ENCODE peak calls at places on chromosome 22, in eight cellular contexts. R is transverse colon; T is CD8-positive, alpha-beta T cell; V is HCT116; E is lung; S is bronchial epithelial cell; H is pancreas; L is cardiac muscle cell. P is an unnamed sample. For H3K36me3, the result is how much of the 10 kb centered on the place peaks cover.

GRCh38 chr22:47600791-47601400 is 838.4 kb downstream of the TBC1D22A start:
- DNase-seq in R (no peak), T (no peak), V (no peak), E (no peak), S (no peak), H (no peak), L (no peak), P (no peak)

GRCh38 chr22:49645257-49645656 is 182.4 kb downstream of the BRD1 start:
- DNase-seq in R (no peak), T (no peak), V (no peak), E (no peak), S (no peak), H (no peak), L (no peak), P (no peak)

GRCh38 chr22:47847281-47847890 is 1084.9 kb downstream of the TBC1D22A start:
- DNase-seq in R (no peak), T (no peak), V (no peak), E (peak), S (no peak), H (no peak), L (no peak), P (no peak)

GRCh38 chr22:27987557-27987956 is 68.5 kb upstream of the PITPNB start:
- DNase-seq in R (no peak), T (no peak), V (no peak), E (no peak), S (no peak), H (no peak), L (peak), P (peak)

GRCh38 chr22:46546466-46547178 is 9.2 kb upstream of the CELSR1 start:
- DNase-seq in R (no peak), T (no peak), V (no peak), E (peak), S (no peak), H (no peak), L (peak), P (peak)

GRCh38 chr22:17785185-17786184 is 11.2 kb upstream of the BID start:
- DNase-seq in R (peak), T (peak), V (peak), E (peak), S (peak), H (peak), L (peak), P (no peak)

GRCh38 chr22:34067031-34067430 is 146.8 kb upstream of the LARGE1 start:
- DNase-seq in R (no peak), T (no peak), V (no peak), E (no peak), S (no peak), H (no peak), L (no peak), P (no peak)

GRCh38 chr22:44125421-44125820 is 55.3 kb upstream of the PARVG start:
- DNase-seq in R (no peak), T (no peak), V (no peak), E (no peak), S (no peak), H (no peak), L (no peak), P (no peak)

GRCh38 chr22:27237342-27237741 is 564.2 kb downstream of the MN1 start:
- DNase-seq in R (no peak), T (no peak), V (no peak), E (no peak), S (no peak), H (no peak), L (no peak), P (no peak)

GRCh38 chr22:44732017-44732561 is 20.3 kb upstream of the ARHGAP8 start:
- DNase-seq in R (no peak), T (no peak), V (no peak), E (no peak), S (no peak), H (peak), L (no peak), P (no peak)

GRCh38 chr22:40176921-40177737 is 596 bp upstream of the TNRC6B start:
- DNase-seq in R (peak), T (peak), V (no peak), E (no peak), S (peak), H (peak), L (peak), P (peak)

GRCh38 chr22:40238425-40239344 is 61.0 kb downstream of the TNRC6B start:
- DNase-seq in R (no peak), T (no peak), V (no peak), E (no peak), S (peak), H (no peak), L (peak), P (peak)

GRCh38 chr22:33796494-33796893 is 123.8 kb downstream of the LARGE1 start:
- DNase-seq in R (no peak), T (no peak), V (no peak), E (no peak), S (no peak), H (no peak), L (no peak), P (no peak)

GRCh38 chr22:37334461-37334858 is 52.2 kb downstream of the CYTH4 start:
- DNase-seq in R (no peak), T (no peak), V (no peak), E (no peak), S (no peak), H (peak), L (no peak), P (no peak)

GRCh38 chr22:16601437-16602223 is 9.0 kb upstream of the CCT8L2 start:
- DNase-seq in R (no peak), T (no peak), V (no peak), E (no peak), S (no peak), H (no peak), L (no peak), P (no peak)

GRCh38 chr22:37317698-37318210 is 35.4 kb downstream of the CYTH4 start:
- DNase-seq in R (no peak), T (no peak), V (no peak), E (no peak), S (peak), H (no peak), L (no peak), P (no peak)

GRCh38 chr22:25057013-25057881 is 104.7 kb downstream of the KIAA1671 start:
- DNase-seq in R (peak), T (peak), V (peak), E (peak), S (peak), H (peak), L (peak), P (peak)

GRCh38 chr22:22230438-22230837 is 14.1 kb upstream of the VPREB1 start:
- DNase-seq in R (no peak), T (no peak), V (no peak), E (no peak), S (no peak), H (no peak), L (no peak), P (no peak)

GRCh38 chr22:22239311-22239939 is 5.2 kb upstream of the VPREB1 start:
- DNase-seq in R (no peak), T (no peak), V (no peak), E (no peak), S (no peak), H (no peak), L (no peak), P (no peak)

GRCh38 chr22:22233081-22233480 is 11.5 kb upstream of the VPREB1 start:
- DNase-seq in R (no peak), T (no peak), V (no peak), E (no peak), S (no peak), H (no peak), L (no peak), P (no peak)

GRCh38 chr22:22237521-22237920 is 7.1 kb upstream of the VPREB1 start:
- DNase-seq in R (no peak), T (no peak), V (no peak), E (no peak), S (no peak), H (no peak), L (no peak), P (no peak)

GRCh38 chr22:22235564-22235963 is 9.0 kb upstream of the VPREB1 start:
- DNase-seq in R (peak), T (peak), V (no peak), E (no peak), S (peak), H (no peak), L (peak), P (no peak)
- TF ChIP-seq CTCF in R (peak), T (peak), V (peak), E (no peak), S (peak), H (no peak), L (peak), P (peak)

GRCh38 chr22:42396621-42397331 is 35.4 kb downstream of the NFAM1 start:
- DNase-seq in R (peak), T (no peak), V (peak), E (no peak), S (peak), H (peak), L (no peak), P (no peak)
- H3K4me3 ChIP-seq in R (no peak), T (no peak), V (no peak), E (no peak), S (no peak), H (no peak), L (no peak), P (no peak)

GRCh38 chr22:29385748-29386147 is 2.6 kb downstream of the AP1B1 start:
- DNase-seq in R (peak), T (no peak), V (no peak), E (no peak), S (peak), H (no peak), L (no peak), P (no peak)
- H3K36me3 ChIP-seq in R (under half), T (under half), V (under half), E (under half), S (under half), H (under half), L (under half), P (under half)

DNA sequence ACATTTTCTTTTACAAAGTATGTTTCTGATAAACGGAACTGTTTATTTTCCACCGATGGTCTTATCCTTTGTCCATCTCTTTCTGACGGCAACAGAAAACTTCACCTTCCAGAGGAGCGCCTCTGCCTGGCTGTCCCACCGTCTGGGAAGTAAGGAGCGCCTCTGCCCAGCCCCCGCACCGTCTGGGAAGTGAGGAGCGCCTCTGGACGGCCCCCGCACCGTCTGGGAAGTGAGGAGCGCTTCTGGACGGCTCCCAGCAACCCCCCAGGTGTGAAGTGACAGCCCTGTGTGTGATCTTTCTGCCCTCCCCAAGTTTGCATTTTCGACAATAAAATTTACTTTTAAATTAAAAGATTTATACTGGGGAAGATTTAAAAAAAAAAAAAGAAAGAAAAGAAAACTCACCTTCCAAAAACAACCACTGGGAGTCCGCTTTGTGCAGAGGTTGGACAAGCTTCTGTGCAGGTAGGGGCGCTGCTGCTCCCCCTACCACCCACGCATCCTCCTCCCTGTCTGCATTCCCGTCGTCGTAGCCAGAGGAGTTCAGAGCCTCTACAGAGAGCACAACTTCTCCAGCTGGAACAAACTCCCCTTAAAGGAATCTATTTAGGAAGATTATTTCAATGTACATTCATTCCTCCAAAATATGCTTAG is 1.0 kb upstream of the APOBEC3B start:
- DNase-seq in R (peak), T (no peak), V (peak), E (no peak), S (peak), H (peak), L (peak), P (no peak)
- TF ChIP-seq CTCF in R (peak), T (no peak), V (peak), E (peak), S (peak), H (peak), L (peak), P (peak)

DNA sequence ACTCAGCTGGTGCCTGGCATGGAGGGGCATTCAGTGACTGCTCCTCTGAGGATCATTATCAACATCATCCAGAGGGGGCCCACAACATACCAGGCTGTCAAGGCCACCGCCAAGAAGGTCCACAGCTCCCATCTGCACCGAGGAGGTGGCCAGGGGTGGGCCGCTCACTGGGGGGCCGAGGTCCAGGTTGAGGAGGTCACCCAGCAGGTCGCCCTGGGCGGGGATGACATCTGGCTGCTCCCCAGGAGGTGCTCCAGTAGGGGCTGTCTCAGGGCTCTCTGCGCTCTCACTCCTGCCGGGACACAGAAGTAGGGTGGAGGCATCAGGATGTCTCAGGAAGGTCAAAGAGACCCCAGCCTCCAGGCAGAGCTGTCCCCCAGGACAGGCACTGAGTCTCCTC is 25.1 kb upstream of the RASL10A start:
- DNase-seq in R (no peak), T (no peak), V (no peak), E (no peak), S (no peak), H (peak), L (no peak), P (no peak)
- H3K4me3 ChIP-seq in R (no peak), T (no peak), V (no peak), E (no peak), S (no peak), H (no peak), L (no peak), P (no peak)

GRCh38 chr22:30338802-30339201 is 12.1 kb upstream of the TBC1D10A start:
- DNase-seq in R (no peak), T (no peak), V (no peak), E (no peak), S (no peak), H (peak), L (no peak), P (no peak)

GRCh38 chr22:30334601-30335000 is 7.9 kb upstream of the TBC1D10A start:
- DNase-seq in R (no peak), T (no peak), V (no peak), E (no peak), S (no peak), H (no peak), L (no peak), P (no peak)

GRCh38 chr22:30335236-30335635 is 8.5 kb upstream of the TBC1D10A start:
- DNase-seq in R (no peak), T (no peak), V (no peak), E (no peak), S (no peak), H (no peak), L (no peak), P (no peak)

GRCh38 chr22:30337461-30337778 is 10.7 kb upstream of the TBC1D10A start:
- DNase-seq in R (no peak), T (no peak), V (no peak), E (no peak), S (no peak), H (no peak), L (no peak), P (no peak)

GRCh38 chr22:30336752-30337460 is 10.2 kb upstream of the TBC1D10A start:
- DNase-seq in R (no peak), T (no peak), V (no peak), E (no peak), S (no peak), H (no peak), L (no peak), P (no peak)
- H3K36me3 ChIP-seq in R (half or more), T (half or more), V (half or more), E (half or more), S (half or more), H (half or more), L (half or more), P (half or more)

GRCh38 chr22:20604776-20605221 is 97.4 kb downstream of the MED15 start:
- DNase-seq in R (no peak), T (no peak), V (no peak), E (no peak), S (no peak), H (peak), L (no peak), P (no peak)
- TF ChIP-seq CTCF in R (no peak), T (no peak), V (no peak), E (no peak), S (no peak), H (no peak), L (no peak), P (no peak)

DNA sequence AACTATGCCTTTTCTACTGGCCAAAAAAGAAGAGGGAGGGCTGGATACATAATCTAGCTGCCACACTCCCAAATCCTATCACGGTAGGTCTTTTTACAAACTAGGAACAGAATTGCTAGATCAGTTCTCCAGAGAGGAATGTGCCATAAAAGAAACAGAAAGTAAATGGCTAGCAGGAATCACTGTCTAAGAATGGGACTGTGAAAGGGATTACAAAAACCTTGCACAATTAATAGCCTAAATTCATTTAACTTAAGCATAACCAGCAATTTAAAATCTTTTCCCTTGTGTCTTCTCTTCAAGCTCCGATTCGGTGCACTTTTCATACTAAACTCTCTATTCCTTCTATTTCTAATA is 35.1 kb downstream of the APOL5 start:
- DNase-seq in R (no peak), T (no peak), V (no peak), E (no peak), S (no peak), H (no peak), L (no peak), P (no peak)
- H3K4me3 ChIP-seq in R (no peak), T (no peak), V (no peak), E (no peak), S (no peak), H (no peak), L (no peak), P (no peak)

GRCh38 chr22:30024231-30024630 is 56.0 kb upstream of the HORMAD2 start:
- DNase-seq in R (no peak), T (no peak), V (no peak), E (no peak), S (no peak), H (no peak), L (no peak), P (no peak)
- H3K36me3 ChIP-seq in R (half or more), T (under half), V (under half), E (half or more), S (under half), H (half or more), L (under half), P (half or more)

DNA sequence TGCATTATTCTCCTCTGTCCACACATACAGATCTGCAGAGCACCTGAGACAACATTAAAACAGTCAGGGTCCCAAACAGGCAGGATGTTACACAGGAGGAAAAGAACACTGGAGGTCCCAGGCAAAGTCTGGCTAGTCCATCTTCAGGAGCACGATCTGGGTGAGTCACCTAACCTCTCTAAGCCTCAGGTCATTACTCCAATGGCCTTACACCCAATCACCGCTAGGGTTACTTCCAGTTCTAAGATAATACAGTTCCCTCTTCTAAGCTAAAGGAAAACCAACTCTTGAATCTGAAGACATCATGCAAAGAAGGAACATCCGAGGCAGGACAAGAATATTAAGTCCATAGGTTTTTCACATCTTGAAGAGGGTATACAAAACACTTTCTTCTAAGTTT is 24.5 kb downstream of the ASCC2 start:
- DNase-seq in R (no peak), T (no peak), V (peak), E (no peak), S (peak), H (no peak), L (no peak), P (peak)
- TF ChIP-seq CTCF in R (no peak), T (no peak), V (peak), E (no peak), S (peak), H (no peak), L (peak), P (peak)

P was measured in brain microvascular endothelial cell.